ENCODE peak calls at places on chromosomes 11 and 22, in nine cellular contexts. R is H9; C is body of pancreas; D is effector memory CD4-positive, alpha-beta T cell; U is left ventricle myocardium inferior; P is CD4-positive, alpha-beta memory T cell; K is cardiac muscle cell; N is upper lobe of right lung; H is heart right ventricle. X is an unnamed sample.
A peak's percentile ranks its signal among the peaks of the same experiment; 100 is the strongest.

GRCh38 chr11:82682003-82682751 is 51.5 kb downstream of the FAM181B start:
- DNase-seq in K (peak; percentile 83), R (peak; percentile 45), P (peak; percentile 43), C (peak; percentile 10), U (no peak), N (no peak), H (peak; percentile 35), D (no peak), X (no peak)

GRCh38 chr11:86056262-86056911 is 12.5 kb downstream of the PICALM start:
- DNase-seq in N (no peak), H (no peak), U (no peak), P (no peak), D (no peak), R (no peak), K (no peak), C (no peak), X (no peak)

GRCh38 chr11:66076561-66076960 is 6.5 kb downstream of the PACS1 start:
- DNase-seq in U (no peak), H (no peak), N (no peak), C (no peak), D (no peak), R (no peak), K (peak; percentile 48), P (no peak), X (no peak)

GRCh38 chr22:50561401-50562074 is 1.2 kb downstream of the SYCE3 start:
- DNase-seq in N (no peak), H (no peak), R (no peak), K (no peak), C (no peak), D (no peak), U (no peak), P (no peak), X (peak; percentile 43)

GRCh38 chr22:41481131-41481830 is 12.4 kb downstream of the ACO2 start:
- DNase-seq in H (peak; percentile 51), K (no peak), R (no peak), N (no peak), C (no peak), P (no peak), U (peak; percentile 24), D (no peak), X (no peak)

GRCh38 chr11:3202759-3203158 is 15.9 kb downstream of the MRGPRG start:
- DNase-seq in R (no peak), N (peak; percentile 59), H (no peak), U (peak; percentile 11), K (no peak), C (peak; percentile 1), P (no peak), D (no peak), X (no peak)

GRCh38 chr11:112157274-112157766 is 6.6 kb downstream of the IL18 start:
- DNase-seq in R (no peak), N (no peak), C (peak; percentile 44), U (no peak), K (peak; percentile 98), P (no peak), D (no peak), H (no peak), X (no peak)

GRCh38 chr11:73818838-73819237 is 31.2 kb downstream of the MRPL48 start:
- DNase-seq in H (no peak), R (no peak), K (peak; percentile 37), U (no peak), C (no peak), D (no peak), N (no peak), P (no peak), X (no peak)

GRCh38 chr11:130092661-130093060 is 23.0 kb downstream of the APLP2 start:
- DNase-seq in H (no peak), C (no peak), U (no peak), D (no peak), N (no peak), K (no peak), R (no peak), P (no peak), X (no peak)

GRCh38 chr22:44724859-44725258 is 22.9 kb downstream of the PRR5 start:
- DNase-seq in D (no peak), U (no peak), C (no peak), R (no peak), K (no peak), H (no peak), N (no peak), P (no peak), X (peak; percentile 38)

GRCh38 chr11:19345519-19345847 is 104.7 kb upstream of the E2F8 start:
- DNase-seq in D (no peak), P (no peak), C (no peak), H (no peak), R (peak; percentile 52), U (no peak), N (no peak), K (peak; percentile 20), X (no peak)

GRCh38 chr11:98307827-98308491 is 712.8 kb upstream of the CNTN5 start:
- DNase-seq in P (no peak), H (no peak), C (no peak), K (peak; percentile 6), U (no peak), N (no peak), D (no peak), R (no peak), X (no peak)

GRCh38 chr11:68040121-68040956 is 1.5 kb downstream of the TCIRG1 start:
- DNase-seq in K (peak; percentile 81), U (peak; percentile 66), C (peak; percentile 76), H (peak; percentile 77), D (no peak), P (peak; percentile 59), N (peak; percentile 87), R (peak; percentile 76), X (peak; percentile 76)

GRCh38 chr11:44927174-44927661 is 23.5 kb downstream of the TP53I11 start:
- DNase-seq in U (peak; percentile 61), N (peak; percentile 82), R (peak; percentile 92), C (peak; percentile 76), H (peak; percentile 68), D (peak; percentile 21), P (peak; percentile 51), K (peak; percentile 83), X (peak; percentile 68)

GRCh38 chr11:20719821-20720220 is 50.4 kb downstream of the NELL1 start:
- DNase-seq in K (no peak), D (no peak), H (no peak), P (no peak), C (no peak), U (no peak), R (no peak), N (no peak), X (no peak)

DNA sequence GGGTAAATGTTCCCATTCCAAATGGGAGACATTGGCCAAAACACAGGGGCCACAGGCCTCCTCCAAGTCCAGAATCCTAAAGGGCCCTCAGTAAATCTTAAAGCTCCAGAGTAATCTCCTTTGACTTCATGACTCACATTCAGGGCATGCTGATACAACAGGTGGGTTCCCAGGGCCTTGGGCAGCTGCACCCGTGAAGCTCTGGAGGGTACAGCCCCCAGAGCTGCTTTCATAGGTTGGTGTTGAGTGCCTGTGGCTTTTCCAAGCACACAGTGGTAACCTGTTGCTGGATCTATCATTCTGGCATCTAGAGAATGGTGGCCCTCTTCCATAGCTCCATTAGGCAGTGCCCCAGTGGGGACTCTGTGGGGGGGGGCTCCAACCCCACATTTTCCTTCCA is 54.0 kb downstream of the NELL1 start:
- DNase-seq in C (no peak), D (no peak), N (no peak), K (no peak), P (no peak), U (no peak), R (no peak), H (no peak), X (no peak)
- H3K4me1 ChIP-seq in C (no peaks in the 10 kb centered on the region), D (no peaks in the 10 kb centered on the region), N (no peaks in the 10 kb centered on the region), K (no peaks in the 10 kb centered on the region), P (no peaks in the 10 kb centered on the region), U (no peaks in the 10 kb centered on the region), R (no peaks in the 10 kb centered on the region), H (no peaks in the 10 kb centered on the region), X (no peaks in the 10 kb centered on the region)

DNA sequence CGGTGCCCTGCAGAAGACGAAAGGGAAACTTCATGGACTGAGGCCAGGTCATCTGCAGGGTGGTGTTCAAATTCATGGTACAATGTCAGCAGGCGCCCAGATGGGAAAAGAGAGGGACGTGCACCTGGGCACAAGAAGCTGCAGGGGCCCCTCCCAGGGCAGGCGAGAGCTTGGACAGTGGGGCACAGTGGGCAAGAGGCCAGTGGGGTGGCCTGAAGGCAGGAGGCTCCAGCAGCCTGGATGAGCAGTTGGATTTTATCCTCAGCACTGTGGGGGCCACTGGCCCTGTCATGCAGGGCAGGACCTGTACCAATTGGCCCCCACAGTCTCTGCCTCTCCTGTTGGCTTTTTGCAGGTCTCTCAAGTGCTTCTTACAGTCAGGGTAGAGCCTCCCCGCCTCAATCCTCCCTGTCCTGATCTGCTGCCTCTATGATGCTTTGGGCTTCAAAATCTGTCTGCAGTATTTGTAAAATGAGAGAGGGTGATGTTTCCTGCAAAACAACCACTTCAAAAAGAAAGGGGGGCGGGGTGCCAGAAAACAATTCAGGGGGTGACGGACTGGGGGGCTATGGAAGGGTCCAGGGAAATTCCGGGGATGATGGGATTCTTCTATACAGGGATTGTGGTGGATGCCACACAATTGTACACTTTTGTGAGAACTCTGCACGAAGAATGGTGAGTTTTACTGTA is 1.7 kb upstream of the BID start:
- DNase-seq in P (no peak), N (no peak), C (no peak), H (no peak), R (no peak), K (no peak), D (no peak), U (no peak), X (no peak)
- H3K4me1 ChIP-seq in P (peaks cover 87% of the 10 kb centered on the region), N (peaks cover 17% of the 10 kb centered on the region), C (peaks cover 13% of the 10 kb centered on the region), H (peaks cover 27% of the 10 kb centered on the region), R (peaks cover 5% of the 10 kb centered on the region), K (peaks cover 9% of the 10 kb centered on the region), D (peaks cover 74% of the 10 kb centered on the region), U (peaks cover 29% of the 10 kb centered on the region), X (peaks cover 4% of the 10 kb centered on the region)

DNA sequence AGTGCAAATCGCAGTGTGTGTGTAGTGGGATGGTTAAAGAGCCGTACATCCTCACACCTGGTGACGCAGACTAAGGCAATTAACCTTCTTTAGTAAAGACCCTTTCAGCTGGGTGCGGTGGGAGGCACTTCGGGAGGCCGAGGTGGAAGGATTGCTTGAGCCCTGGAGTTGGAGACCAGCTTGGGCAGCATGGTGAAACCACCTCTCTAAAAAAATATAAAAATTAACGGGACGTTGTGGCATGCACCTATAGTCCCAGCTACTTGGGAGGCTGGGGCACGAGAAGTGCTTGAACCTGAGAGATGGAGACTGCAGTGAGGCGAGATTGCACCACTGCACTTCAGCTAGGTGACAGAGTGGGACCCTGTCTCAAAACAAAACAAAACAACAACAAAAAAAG is 31.5 kb downstream of the ZBTB16 start:
- DNase-seq in N (no peak), R (no peak), P (no peak), U (no peak), C (no peak), K (no peak), D (no peak), H (no peak), X (no peak)
- H3K4me1 ChIP-seq in N (peaks cover 81% of the 10 kb centered on the region), R (no peaks in the 10 kb centered on the region), P (peaks cover 17% of the 10 kb centered on the region), U (peaks cover 100% of the 10 kb centered on the region), C (peaks cover 98% of the 10 kb centered on the region), K (peaks cover 10% of the 10 kb centered on the region), D (peaks cover 9% of the 10 kb centered on the region), H (peaks cover 91% of the 10 kb centered on the region), X (peaks cover 85% of the 10 kb centered on the region)

DNA sequence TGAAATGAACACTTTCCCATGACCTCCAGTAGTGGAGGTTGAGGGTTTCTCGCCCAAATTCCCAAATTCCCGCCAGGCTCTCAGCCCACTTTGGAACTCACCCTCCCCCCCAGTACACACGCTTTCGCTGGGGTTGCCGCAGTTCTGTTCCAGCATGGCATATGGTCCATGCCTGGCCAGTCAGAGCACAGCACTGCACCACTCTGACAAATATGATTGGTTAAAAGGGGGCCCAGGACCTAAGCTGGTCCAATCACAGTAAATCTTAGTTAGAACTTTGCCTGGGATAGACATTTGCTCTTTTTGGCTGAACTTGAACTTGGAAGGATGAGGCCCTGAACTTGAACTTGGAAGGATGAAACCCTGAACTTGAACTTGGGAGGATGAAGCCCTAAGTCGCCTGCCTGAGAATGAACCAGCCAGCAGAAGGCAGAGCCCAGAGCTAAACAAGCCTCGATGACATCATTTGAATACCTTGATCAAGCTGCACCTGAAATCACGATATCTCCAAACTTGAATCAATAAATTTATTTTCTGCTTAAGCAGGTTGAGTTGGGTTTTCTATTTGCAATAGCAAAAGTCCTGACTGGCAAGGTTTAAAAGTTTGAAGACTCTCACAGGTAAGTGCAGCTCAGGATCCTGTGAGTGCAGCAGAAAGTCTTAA is 12.6 kb upstream of the SSTR3 start:
- DNase-seq in D (no peak), R (no peak), N (no peak), H (no peak), K (no peak), U (no peak), C (no peak), P (no peak), X (no peak)
- H3K4me1 ChIP-seq in D (peaks cover 90% of the 10 kb centered on the region), R (no peaks in the 10 kb centered on the region), N (peaks cover 14% of the 10 kb centered on the region), H (no peaks in the 10 kb centered on the region), K (no peaks in the 10 kb centered on the region), U (no peaks in the 10 kb centered on the region), C (peaks cover 4% of the 10 kb centered on the region), P (peaks cover 97% of the 10 kb centered on the region), X (no peaks in the 10 kb centered on the region)